ENCODE peak calls at places on chromosomes 3 and 15, in seven cellular contexts. One of them, this sample, is unnamed.

GRCh38 chr3:177185035-177185574 is 12.2 kb downstream of the TBL1XR1 start:
- DNase-seq in colonic mucosa: no peak
- DNase-seq in SK-N-SH: no peak
- DNase-seq in choroid plexus epithelial cell: no peak
- DNase-seq in psoas muscle: no peak
- DNase-seq in AG10803: no peak
- DNase-seq in breast epithelium: no peak
- DNase-seq in this sample: no peak

GRCh38 chr3:41940393-41940792 is 21.5 kb downstream of the ULK4 start:
- DNase-seq in choroid plexus epithelial cell: no peak
- DNase-seq in colonic mucosa: no peak
- DNase-seq in AG10803: no peak
- DNase-seq in psoas muscle: no peak
- DNase-seq in SK-N-SH: no peak
- DNase-seq in breast epithelium: no peak
- DNase-seq in this sample: no peak

GRCh38 chr15:99961011-99961441 is 227.8 kb upstream of the LYSMD4 start:
- DNase-seq in colonic mucosa: peak; percentile 19
- DNase-seq in AG10803: no peak
- DNase-seq in choroid plexus epithelial cell: peak; percentile 57
- DNase-seq in psoas muscle: no peak
- DNase-seq in breast epithelium: no peak
- DNase-seq in SK-N-SH: no peak
- DNase-seq in this sample: no peak

GRCh38 chr15:40055576-40056293 is 16.8 kb upstream of the SRP14 start:
- DNase-seq in breast epithelium: peak; percentile 62
- DNase-seq in SK-N-SH: peak; percentile 58
- DNase-seq in psoas muscle: peak; percentile 90
- DNase-seq in AG10803: no peak
- DNase-seq in choroid plexus epithelial cell: no peak
- DNase-seq in colonic mucosa: no peak
- DNase-seq in this sample: no peak

GRCh38 chr3:169965562-169965961 is 1.0 kb upstream of the SEC62 start:
- DNase-seq in psoas muscle: no peak
- DNase-seq in choroid plexus epithelial cell: no peak
- DNase-seq in AG10803: no peak
- DNase-seq in SK-N-SH: no peak
- DNase-seq in colonic mucosa: no peak
- DNase-seq in breast epithelium: no peak
- DNase-seq in this sample: no peak

GRCh38 chr3:156689589-156689988 is 15.2 kb downstream of the TIPARP start:
- DNase-seq in AG10803: no peak
- DNase-seq in SK-N-SH: no peak
- DNase-seq in psoas muscle: no peak
- DNase-seq in choroid plexus epithelial cell: no peak
- DNase-seq in colonic mucosa: no peak
- DNase-seq in breast epithelium: no peak
- DNase-seq in this sample: no peak

GRCh38 chr15:45921376-45921775 is 286.5 kb downstream of the SQOR start:
- DNase-seq in breast epithelium: peak; percentile 19
- DNase-seq in colonic mucosa: peak; percentile 18
- DNase-seq in choroid plexus epithelial cell: no peak
- DNase-seq in SK-N-SH: no peak
- DNase-seq in AG10803: peak; percentile 59
- DNase-seq in psoas muscle: no peak
- DNase-seq in this sample: no peak

GRCh38 chr3:2517479-2518188 is 419.0 kb downstream of the CNTN4 start:
- DNase-seq in breast epithelium: no peak
- DNase-seq in colonic mucosa: no peak
- DNase-seq in psoas muscle: no peak
- DNase-seq in choroid plexus epithelial cell: no peak
- DNase-seq in AG10803: no peak
- DNase-seq in SK-N-SH: no peak
- DNase-seq in this sample: no peak

GRCh38 chr3:139588450-139588849 is 48.9 kb upstream of the RBP1 start:
- DNase-seq in psoas muscle: no peak
- DNase-seq in SK-N-SH: peak; percentile 50
- DNase-seq in choroid plexus epithelial cell: peak; percentile 44
- DNase-seq in AG10803: no peak
- DNase-seq in breast epithelium: no peak
- DNase-seq in colonic mucosa: peak; percentile 25
- DNase-seq in this sample: no peak

GRCh38 chr15:64092075-64092820 is 1.4 kb downstream of the CIAO2A start:
- DNase-seq in colonic mucosa: no peak
- DNase-seq in SK-N-SH: no peak
- DNase-seq in psoas muscle: no peak
- DNase-seq in choroid plexus epithelial cell: no peak
- DNase-seq in AG10803: no peak
- DNase-seq in breast epithelium: no peak
- DNase-seq in this sample: no peak

GRCh38 chr3:152331018-152331541 is 62.4 kb downstream of the MBNL1 start:
- DNase-seq in choroid plexus epithelial cell: peak; percentile 76
- DNase-seq in SK-N-SH: no peak
- DNase-seq in psoas muscle: no peak
- DNase-seq in breast epithelium: no peak
- DNase-seq in colonic mucosa: peak; percentile 51
- DNase-seq in AG10803: peak; percentile 74
- DNase-seq in this sample: no peak

GRCh38 chr3:88324788-88325187 is 175.0 kb downstream of the C3orf38 start:
- DNase-seq in choroid plexus epithelial cell: no peak
- DNase-seq in colonic mucosa: no peak
- DNase-seq in psoas muscle: no peak
- DNase-seq in SK-N-SH: no peak
- DNase-seq in breast epithelium: no peak
- DNase-seq in AG10803: no peak
- DNase-seq in this sample: no peak

GRCh38 chr15:87741350-87741749 is 515.2 kb downstream of the NTRK3 start:
- DNase-seq in AG10803: no peak
- DNase-seq in breast epithelium: no peak
- DNase-seq in SK-N-SH: no peak
- DNase-seq in colonic mucosa: no peak
- DNase-seq in choroid plexus epithelial cell: no peak
- DNase-seq in psoas muscle: no peak
- DNase-seq in this sample: no peak

GRCh38 chr3:4826237-4827100 is 152.8 kb upstream of the BHLHE40 start:
- DNase-seq in psoas muscle: peak; percentile 95
- DNase-seq in AG10803: peak; percentile 66
- DNase-seq in choroid plexus epithelial cell: no peak
- DNase-seq in SK-N-SH: no peak
- DNase-seq in colonic mucosa: peak; percentile 85
- DNase-seq in breast epithelium: peak; percentile 26
- DNase-seq in this sample: no peak

GRCh38 chr3:197353867-197354180 is 55.4 kb upstream of the DLG1 start:
- DNase-seq in colonic mucosa: no peak
- DNase-seq in AG10803: peak; percentile 45
- DNase-seq in choroid plexus epithelial cell: peak; percentile 54
- DNase-seq in breast epithelium: no peak
- DNase-seq in psoas muscle: no peak
- DNase-seq in SK-N-SH: no peak
- DNase-seq in this sample: no peak

GRCh38 chr3:66928252-66928651 is 69.9 kb upstream of the KBTBD8 start:
- DNase-seq in colonic mucosa: no peak
- DNase-seq in SK-N-SH: no peak
- DNase-seq in AG10803: no peak
- DNase-seq in psoas muscle: no peak
- DNase-seq in choroid plexus epithelial cell: no peak
- DNase-seq in breast epithelium: no peak
- DNase-seq in this sample: no peak
- TF ChIP-seq CTCF in colonic mucosa: no peak
- TF ChIP-seq CTCF in SK-N-SH: no peak
- TF ChIP-seq CTCF in AG10803: no peak
- TF ChIP-seq CTCF in psoas muscle: no peak
- TF ChIP-seq CTCF in choroid plexus epithelial cell: no peak
- TF ChIP-seq CTCF in breast epithelium: no peak
- TF ChIP-seq CTCF in this sample: no peak

GRCh38 chr3:70532806-70533205 is 220.4 kb upstream of the MDFIC2 start:
- DNase-seq in psoas muscle: no peak
- DNase-seq in choroid plexus epithelial cell: no peak
- DNase-seq in AG10803: no peak
- DNase-seq in breast epithelium: no peak
- DNase-seq in SK-N-SH: no peak
- DNase-seq in colonic mucosa: no peak
- DNase-seq in this sample: no peak

GRCh38 chr3:70531063-70531657 is 218.7 kb upstream of the MDFIC2 start:
- DNase-seq in breast epithelium: no peak
- DNase-seq in choroid plexus epithelial cell: peak; percentile 70
- DNase-seq in colonic mucosa: no peak
- DNase-seq in psoas muscle: no peak
- DNase-seq in AG10803: peak; percentile 34
- DNase-seq in SK-N-SH: peak; percentile 33
- DNase-seq in this sample: no peak

GRCh38 chr3:70531838-70532489 is 219.5 kb upstream of the MDFIC2 start:
- DNase-seq in breast epithelium: no peak
- DNase-seq in colonic mucosa: no peak
- DNase-seq in psoas muscle: no peak
- DNase-seq in SK-N-SH: no peak
- DNase-seq in choroid plexus epithelial cell: no peak
- DNase-seq in AG10803: no peak
- DNase-seq in this sample: no peak

GRCh38 chr3:70526966-70527515 is 214.6 kb upstream of the MDFIC2 start:
- DNase-seq in AG10803: peak; percentile 56
- DNase-seq in choroid plexus epithelial cell: peak; percentile 2
- DNase-seq in psoas muscle: no peak
- DNase-seq in breast epithelium: no peak
- DNase-seq in colonic mucosa: no peak
- DNase-seq in SK-N-SH: no peak
- DNase-seq in this sample: no peak
- TF ChIP-seq CTCF in AG10803: no peak
- TF ChIP-seq CTCF in choroid plexus epithelial cell: no peak
- TF ChIP-seq CTCF in psoas muscle: no peak
- TF ChIP-seq CTCF in breast epithelium: no peak
- TF ChIP-seq CTCF in colonic mucosa: no peak
- TF ChIP-seq CTCF in SK-N-SH: no peak
- TF ChIP-seq CTCF in this sample: no peak

GRCh38 chr15:25544076-25544475 is 105.3 kb upstream of the UBE3A start:
- DNase-seq in choroid plexus epithelial cell: no peak
- DNase-seq in SK-N-SH: no peak
- DNase-seq in colonic mucosa: no peak
- DNase-seq in psoas muscle: no peak
- DNase-seq in breast epithelium: no peak
- DNase-seq in AG10803: no peak
- DNase-seq in this sample: no peak

GRCh38 chr15:25542648-25543047 is 103.8 kb upstream of the UBE3A start:
- DNase-seq in colonic mucosa: no peak
- DNase-seq in breast epithelium: no peak
- DNase-seq in AG10803: no peak
- DNase-seq in choroid plexus epithelial cell: no peak
- DNase-seq in psoas muscle: no peak
- DNase-seq in SK-N-SH: no peak
- DNase-seq in this sample: no peak

GRCh38 chr15:25541228-25541627 is 102.4 kb upstream of the UBE3A start:
- DNase-seq in breast epithelium: no peak
- DNase-seq in colonic mucosa: no peak
- DNase-seq in SK-N-SH: no peak
- DNase-seq in choroid plexus epithelial cell: no peak
- DNase-seq in AG10803: peak; percentile 10
- DNase-seq in psoas muscle: no peak
- DNase-seq in this sample: no peak

GRCh38 chr15:25545017-25545416 is 106.2 kb upstream of the UBE3A start:
- DNase-seq in choroid plexus epithelial cell: no peak
- DNase-seq in SK-N-SH: no peak
- DNase-seq in breast epithelium: no peak
- DNase-seq in psoas muscle: no peak
- DNase-seq in AG10803: peak; percentile 34
- DNase-seq in colonic mucosa: no peak
- DNase-seq in this sample: no peak

GRCh38 chr15:25543156-25543555 is 104.3 kb upstream of the UBE3A start:
- DNase-seq in choroid plexus epithelial cell: peak; percentile 14
- DNase-seq in AG10803: peak; percentile 80
- DNase-seq in SK-N-SH: peak; percentile 46
- DNase-seq in psoas muscle: no peak
- DNase-seq in breast epithelium: peak; percentile 51
- DNase-seq in colonic mucosa: peak; percentile 40
- DNase-seq in this sample: no peak
- TF ChIP-seq CTCF in choroid plexus epithelial cell: no peak
- TF ChIP-seq CTCF in AG10803: peak; percentile 8
- TF ChIP-seq CTCF in SK-N-SH: no peak
- TF ChIP-seq CTCF in psoas muscle: no peak
- TF ChIP-seq CTCF in breast epithelium: no peak
- TF ChIP-seq CTCF in colonic mucosa: no peak
- TF ChIP-seq CTCF in this sample: no peak

GRCh38 chr3:150370129-150370602 is 37.9 kb upstream of the TSC22D2 start:
- DNase-seq in choroid plexus epithelial cell: peak; percentile 98
- DNase-seq in AG10803: peak; percentile 98
- DNase-seq in SK-N-SH: no peak
- DNase-seq in psoas muscle: no peak
- DNase-seq in colonic mucosa: peak; percentile 45
- DNase-seq in breast epithelium: peak; percentile 45
- DNase-seq in this sample: peak; percentile 83
- TF ChIP-seq CTCF in choroid plexus epithelial cell: peak; percentile 38
- TF ChIP-seq CTCF in AG10803: peak; percentile 45
- TF ChIP-seq CTCF in SK-N-SH: peak; percentile 30
- TF ChIP-seq CTCF in psoas muscle: no peak
- TF ChIP-seq CTCF in colonic mucosa: no peak
- TF ChIP-seq CTCF in breast epithelium: no peak
- TF ChIP-seq CTCF in this sample: peak; percentile 23

GRCh38 chr15:83099290-83099689 is 8.2 kb upstream of the TM6SF1 start:
- DNase-seq in AG10803: no peak
- DNase-seq in colonic mucosa: no peak
- DNase-seq in psoas muscle: no peak
- DNase-seq in breast epithelium: no peak
- DNase-seq in SK-N-SH: no peak
- DNase-seq in choroid plexus epithelial cell: no peak
- DNase-seq in this sample: no peak
- TF ChIP-seq CTCF in AG10803: no peak
- TF ChIP-seq CTCF in colonic mucosa: no peak
- TF ChIP-seq CTCF in psoas muscle: no peak
- TF ChIP-seq CTCF in breast epithelium: no peak
- TF ChIP-seq CTCF in SK-N-SH: no peak
- TF ChIP-seq CTCF in choroid plexus epithelial cell: no peak
- TF ChIP-seq CTCF in this sample: no peak

DNA sequence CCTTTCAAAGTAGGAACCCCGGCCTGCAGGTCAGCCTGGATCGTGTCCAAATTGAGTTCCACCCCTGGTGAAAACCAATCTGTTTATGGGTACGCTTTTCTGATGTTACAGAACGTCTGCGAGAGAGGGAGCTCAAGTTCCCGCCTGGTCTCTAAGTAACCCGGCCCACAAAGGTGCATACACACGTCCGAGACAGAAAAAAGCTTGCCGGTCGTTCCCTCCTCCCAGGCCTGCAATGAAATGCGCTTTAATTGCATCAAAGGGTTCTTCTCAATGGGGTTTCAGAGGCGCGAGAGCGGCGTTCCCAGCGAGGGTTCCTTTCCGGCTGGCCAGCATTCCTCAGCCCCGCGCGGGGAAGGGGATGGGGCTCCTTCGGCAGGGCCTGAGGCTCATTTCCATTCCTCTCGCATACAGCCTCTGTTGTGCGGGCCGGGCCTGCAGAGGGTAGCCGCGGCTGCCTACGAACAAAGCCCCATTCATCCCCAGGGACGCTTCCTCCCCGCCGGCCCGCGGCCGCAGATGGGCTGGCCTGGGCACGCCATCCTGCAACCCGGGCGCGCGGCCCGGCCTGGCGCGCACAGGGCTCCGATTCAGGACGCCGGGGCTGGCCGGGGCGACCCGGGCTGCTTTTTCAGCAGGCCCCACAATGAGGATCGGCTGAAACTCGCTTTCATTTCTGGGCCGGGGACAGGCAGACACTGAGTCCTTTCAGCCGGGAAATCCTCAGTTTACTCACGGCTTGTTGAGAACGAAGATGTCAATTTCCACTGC is 138.3 kb downstream of the TMCO5A start:
- DNase-seq in breast epithelium: peak; percentile 89
- DNase-seq in AG10803: peak; percentile 77
- DNase-seq in SK-N-SH: peak; percentile 84
- DNase-seq in psoas muscle: peak; percentile 81
- DNase-seq in choroid plexus epithelial cell: peak; percentile 92
- DNase-seq in colonic mucosa: peak; percentile 56
- DNase-seq in this sample: peak; percentile 39
- TF ChIP-seq CTCF in breast epithelium: no peak
- TF ChIP-seq CTCF in AG10803: peak; percentile 34
- TF ChIP-seq CTCF in SK-N-SH: peak; percentile 13
- TF ChIP-seq CTCF in psoas muscle: no peak
- TF ChIP-seq CTCF in choroid plexus epithelial cell: peak; percentile 53
- TF ChIP-seq CTCF in colonic mucosa: no peak
- TF ChIP-seq CTCF in this sample: peak; percentile 27

This sample was measured in AG09319.